ENCODE peak calls at places on chromosomes 4 and X, in seven cellular contexts. K is activated T-helper 1 cell treated with anti-CD3 and anti-CD28 coated beads, Interleukin-12 subunit alpha, Interleukin-12 subunit beta, Interleukin-2, Interleukin-4 antibody, amounts not matched to agents 30 ng/mL and 10 ng/mL and 1 ng/mL, durations not matched to agents 14 hours and 24 hours and 36 hours; A is LHCN-M2; N is activated CD4-positive, alpha-beta T cell treated with anti-CD3 and anti-CD28 coated beads for 24 hours; F is left cardiac atrium; H is aorta; J is substantia nigra. T is an unnamed sample.

GRCh38 chr4:118276551-118276950 is 76.3 kb downstream of the PRSS12 start:
- DNase-seq in K (no peak), A (no peak), N (no peak), F (no peak), H (no peak), J (no peak), T (no peak)

GRCh38 chrX:133726211-133726630 is 259.2 kb downstream of the GPC3 start:
- DNase-seq in K (no peak), A (peak), N (no peak), F (no peak), H (no peak), J (no peak), T (peak)

GRCh38 chr4:146407257-146407656 is 114.5 kb downstream of the SLC10A7 start:
- DNase-seq in K (no peak), A (no peak), N (no peak), F (no peak), H (no peak), J (no peak), T (no peak)

GRCh38 chr4:140044314-140044991 is 109.5 kb downstream of the MAML3 start:
- DNase-seq in K (no peak), A (no peak), N (no peak), F (no peak), H (no peak), J (no peak), T (no peak)

GRCh38 chr4:3766207-3766790 is at the start of gene ADRA2C:
- DNase-seq in K (no peak), A (peak), N (no peak), F (no peak), H (no peak), J (no peak), T (peak)

GRCh38 chr4:80705311-80705710 is 325.2 kb upstream of the BMP3 start:
- DNase-seq in K (no peak), A (no peak), N (no peak), F (no peak), H (no peak), J (no peak), T (no peak)

GRCh38 chr4:74632634-74633033 is 161.7 kb downstream of the BTC start:
- DNase-seq in K (no peak), A (peak), N (no peak), F (peak), H (peak), J (no peak), T (peak)

GRCh38 chr4:17704020-17704657 is 77.3 kb downstream of the FAM184B start:
- DNase-seq in K (no peak), A (no peak), N (no peak), F (no peak), H (no peak), J (no peak), T (no peak)

GRCh38 chrX:101736651-101737050 is 77.0 kb upstream of the ARMCX2 start:
- DNase-seq in K (no peak), A (peak), N (no peak), F (no peak), H (no peak), J (no peak), T (peak)

GRCh38 chrX:30781711-30782444 is 107.2 kb downstream of the TAB3 start:
- DNase-seq in K (no peak), A (peak), N (no peak), F (no peak), H (no peak), J (no peak), T (no peak)

GRCh38 chr4:9758641-9759317 is 22.7 kb upstream of the DRD5 start:
- DNase-seq in K (no peak), A (no peak), N (no peak), F (no peak), H (no peak), J (no peak), T (no peak)

GRCh38 chrX:45756562-45756961 is 555.9 kb upstream of the DIPK2B start:
- DNase-seq in K (no peak), A (peak), N (no peak), F (no peak), H (no peak), J (no peak), T (no peak)

GRCh38 chr4:84503495-84504437 is 4.7 kb upstream of the NKX6-1 start:
- DNase-seq in K (no peak), A (peak), N (no peak), F (no peak), H (no peak), J (no peak), T (peak)

GRCh38 chrX:41259516-41259915 is 74.4 kb upstream of the DDX3X start:
- DNase-seq in K (no peak), A (peak), N (no peak), F (no peak), H (no peak), J (no peak), T (peak)

GRCh38 chrX:136251042-136251991 is at the start of gene MAP7D3:
- DNase-seq in K (peak), A (peak), N (peak), F (peak), H (peak), J (peak), T (peak)

GRCh38 chrX:17376381-17377046 is 1.5 kb downstream of the NHS start:
- DNase-seq in K (no peak), A (no peak), N (no peak), F (no peak), H (peak), J (no peak), T (no peak)

GRCh38 chr4:71268156-71268555 is 70.7 kb upstream of the SLC4A4 start:
- DNase-seq in K (no peak), A (peak), N (no peak), F (no peak), H (no peak), J (no peak), T (peak)

GRCh38 chr4:96315815-96316214 is 475.9 kb downstream of the PDHA2 start:
- DNase-seq in K (no peak), A (peak), N (no peak), F (no peak), H (no peak), J (no peak), T (peak)

GRCh38 chrX:132592880-132593279 is 104.0 kb upstream of the MBNL3 start:
- DNase-seq in K (no peak), A (peak), N (no peak), F (no peak), H (no peak), J (no peak), T (peak)

T was measured in myocyte.